ENCODE peak calls at places on chromosomes 16 and 17, in nine cellular contexts. L is glutamatergic neuron, K is lower leg skin, F is tibial artery, E is AG10803, P is Calu3, N is Peyer's patch, Z is heart right ventricle, O is natural killer cell. J is an unnamed sample.

GRCh38 chr16:69143116-69143515 is 10.7 kb downstream of the UTP4 start:
- DNase-seq in P (no peak), K (no peak), N (no peak), E (no peak), O (no peak), F (no peak), L (peak; percentile 55), Z (no peak), J (no peak)

GRCh38 chr17:75785770-75786538 is 1.3 kb downstream of the UNK start:
- DNase-seq in P (no peak), E (peak; percentile 54), Z (no peak), L (no peak), F (peak; percentile 62), N (peak; percentile 8), K (no peak), O (no peak), J (no peak)

GRCh38 chr17:83204230-83204725 is 124.9 kb downstream of the METRNL start:
- DNase-seq in K (no peak), E (peak; percentile 42), F (no peak), O (no peak), Z (no peak), P (no peak), N (no peak), L (no peak), J (no peak)

GRCh38 chr16:10988164-10988803 is 43.9 kb downstream of the CLEC16A start:
- DNase-seq in Z (no peak), N (no peak), K (no peak), O (no peak), F (no peak), E (no peak), P (peak; percentile 40), L (no peak), J (no peak)

GRCh38 chr16:67415872-67416793 is at the start of gene ZDHHC1:
- DNase-seq in O (peak; percentile 57), F (peak; percentile 81), E (peak; percentile 67), Z (peak; percentile 83), N (peak; percentile 82), P (peak; percentile 92), L (peak; percentile 84), K (no peak), J (peak; percentile 67)

GRCh38 chr17:82815790-82816305 is 24.0 kb downstream of the ZNF750 start:
- DNase-seq in N (no peak), P (no peak), F (no peak), L (no peak), E (no peak), K (no peak), Z (no peak), O (no peak), J (no peak)

GRCh38 chr17:2624292-2624731 is 30.9 kb downstream of the PAFAH1B1 start:
- DNase-seq in L (no peak), N (no peak), O (no peak), E (no peak), P (no peak), Z (no peak), F (no peak), K (no peak), J (no peak)

GRCh38 chr16:16075463-16076399 is 126.3 kb downstream of the ABCC1 start:
- DNase-seq in N (no peak), E (peak; percentile 89), K (peak; percentile 58), F (peak; percentile 79), Z (peak; percentile 29), L (no peak), O (no peak), P (no peak), J (no peak)

GRCh38 chr17:74150428-74151025 is 53.0 kb upstream of the RPL38 start:
- DNase-seq in N (no peak), O (no peak), K (no peak), L (no peak), Z (no peak), P (peak; percentile 75), F (peak; percentile 11), E (no peak), J (no peak)

GRCh38 chr16:66873685-66874055 is 6.6 kb upstream of the PDP2 start:
- DNase-seq in E (no peak), K (no peak), O (no peak), Z (no peak), N (no peak), L (no peak), F (no peak), P (no peak), J (no peak)

GRCh38 chr17:41651625-41652460 is 27.5 kb upstream of the KRT17 start:
- DNase-seq in P (peak; percentile 84), N (peak; percentile 92), O (no peak), L (no peak), E (peak; percentile 26), Z (no peak), F (peak; percentile 81), K (no peak), J (no peak)

GRCh38 chr17:8332688-8333087 is 7.0 kb upstream of the ODF4 start:
- DNase-seq in E (no peak), N (no peak), P (no peak), K (no peak), O (no peak), Z (no peak), L (peak; percentile 43), F (no peak), J (no peak)

GRCh38 chr16:29198731-29199521 is 207.6 kb downstream of the NPIPB11 start:
- DNase-seq in E (no peak), P (no peak), N (peak; percentile 43), K (no peak), Z (no peak), F (peak; percentile 68), L (no peak), O (peak; percentile 11), J (no peak)

GRCh38 chr16:10736926-10737625 is 6.6 kb upstream of the NUBP1 start:
- DNase-seq in L (peak; percentile 62), P (peak; percentile 79), N (no peak), E (peak; percentile 61), K (peak; percentile 67), Z (no peak), F (no peak), O (peak; percentile 50), J (peak; percentile 37)

GRCh38 chr17:83127431-83128160 is 48.2 kb downstream of the METRNL start:
- DNase-seq in O (no peak), K (no peak), P (no peak), Z (no peak), L (peak; percentile 19), E (no peak), F (peak; percentile 60), N (peak; percentile 30), J (no peak)

GRCh38 chr17:55458977-55459376 is 37.3 kb upstream of the MMD start:
- DNase-seq in Z (no peak), N (no peak), O (no peak), F (no peak), K (no peak), P (peak; percentile 54), E (peak; percentile 56), L (no peak), J (no peak)

GRCh38 chr16:69482410-69482951 is 58.1 kb downstream of the CYB5B start:
- DNase-seq in F (peak; percentile 84), O (no peak), N (no peak), E (peak; percentile 90), K (peak; percentile 56), L (peak; percentile 76), Z (peak; percentile 66), P (no peak), J (no peak)

GRCh38 chr16:68331879-68332410 is 21.1 kb downstream of the PRMT7 start:
- DNase-seq in Z (no peak), K (no peak), L (no peak), O (no peak), P (no peak), N (no peak), E (peak; percentile 62), F (no peak), J (no peak)

DNA sequence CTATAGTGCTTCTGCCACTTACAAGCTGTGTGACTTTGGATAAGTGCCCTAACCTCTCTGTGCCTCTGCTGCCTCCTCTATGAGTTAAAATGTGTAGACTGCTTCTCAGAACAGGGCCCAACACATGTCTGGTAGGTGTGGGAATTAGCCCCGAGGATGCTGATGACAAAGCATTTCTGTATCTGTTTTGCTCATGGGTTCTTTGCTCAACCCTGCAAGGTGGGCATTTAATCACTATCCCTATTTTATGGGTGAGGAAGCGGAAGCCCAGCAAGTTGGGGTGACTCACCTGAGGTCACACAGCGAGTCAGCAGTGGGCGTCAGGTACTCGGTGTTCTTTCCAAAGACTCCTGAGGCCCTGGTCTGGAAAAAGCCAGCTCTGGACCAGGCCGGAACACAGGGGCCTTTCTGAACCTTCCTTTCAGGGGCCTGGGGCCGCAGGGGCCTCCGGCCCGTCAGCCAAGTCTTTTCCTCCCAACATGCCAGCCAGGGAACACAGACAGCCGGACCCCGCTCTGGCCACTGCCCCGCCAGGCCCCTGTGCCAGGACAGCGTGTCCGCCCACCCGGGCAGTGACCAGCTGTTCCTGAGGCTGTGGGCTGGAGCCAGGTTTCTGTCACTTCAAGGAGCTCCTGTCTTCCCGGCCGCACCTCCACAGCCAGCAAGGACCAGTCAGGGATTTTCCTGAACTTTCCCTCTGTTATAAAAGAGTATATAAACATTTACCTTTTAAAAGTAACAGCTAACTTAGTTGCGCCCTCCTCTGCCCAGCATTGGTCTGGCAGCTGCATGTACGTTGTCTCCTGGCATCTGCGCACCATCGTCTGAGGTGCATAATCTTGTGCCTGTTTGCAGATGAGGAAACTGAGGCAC is 62.5 kb downstream of the SREBF1 start:
- DNase-seq in L (no peak), P (no peak), O (no peak), E (no peak), N (peak; percentile 73), F (no peak), K (no peak), Z (no peak), J (no peak)
- TF ChIP-seq CTCF in L (no peak), P (no peak), O (no peak), E (peak; percentile 30), N (no peak), F (no peak), K (no peak), Z (peak; percentile 45), J (no peak)

GRCh38 chr17:48860034-48860433 is 29.2 kb downstream of the CALCOCO2 start:
- DNase-seq in N (no peak), F (no peak), O (no peak), Z (no peak), P (no peak), K (no peak), E (no peak), L (no peak), J (no peak)
- TF ChIP-seq CTCF in N (peak; percentile 13), F (no peak), O (peak; percentile 10), Z (no peak), P (no peak), K (no peak), E (peak; percentile 24), L (peak; percentile 52), J (no peak)

DNA sequence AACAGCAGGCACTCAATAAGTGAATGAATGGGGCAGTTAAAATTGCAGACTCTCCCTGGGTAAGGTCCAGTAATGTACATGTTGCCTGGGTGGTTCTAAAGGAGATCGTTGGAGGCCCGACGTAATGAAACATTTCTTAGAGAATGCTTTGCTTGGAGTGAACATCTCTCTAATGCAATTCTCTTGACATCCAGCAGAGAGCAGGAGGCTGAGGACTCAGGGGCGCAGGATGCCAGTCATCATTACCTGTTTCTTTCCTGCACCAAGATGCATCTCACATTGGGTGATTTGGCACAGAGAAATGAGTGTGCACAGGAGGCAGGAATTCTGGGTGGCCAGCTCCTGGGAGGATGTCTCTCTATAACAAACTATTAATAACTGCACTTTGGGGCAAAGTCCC is 130.3 kb upstream of the RBBP6 start:
- DNase-seq in L (no peak), Z (no peak), F (no peak), E (no peak), P (peak; percentile 12), K (no peak), O (no peak), N (no peak), J (no peak)
- TF ChIP-seq CTCF in L (no peak), Z (no peak), F (no peak), E (no peak), P (no peak), K (no peak), O (no peak), N (no peak), J (peak; percentile 25)

GRCh38 chr16:1601489-1601888 is 10.4 kb downstream of the IFT140 start:
- DNase-seq in L (no peak), F (no peak), N (no peak), O (no peak), P (no peak), K (no peak), E (no peak), Z (no peak), J (no peak)
- TF ChIP-seq CTCF in L (no peak), F (no peak), N (no peak), O (no peak), P (no peak), K (no peak), E (no peak), Z (no peak), J (no peak)

J was measured in D721Med.